ENCODE peak calls at places on chromosomes 6 and 20, in five cellular contexts. One of them, this sample, is unnamed.

GRCh38 chr20:58438970-58439808 is 50.2 kb downstream of the VAPB start:
- DNase-seq in activated T-cell treated with anti-CD3 and anti-CD28 coated beads for 1 hour: no peak
- DNase-seq in stomach: no peak
- DNase-seq in amygdala: no peak
- DNase-seq in cardiac fibroblast: no peak
- DNase-seq in this sample: no peak

GRCh38 chr6:13633343-13633742 is 18.2 kb downstream of the NOL7 start:
- DNase-seq in activated T-cell treated with anti-CD3 and anti-CD28 coated beads for 1 hour: no peak
- DNase-seq in stomach: no peak
- DNase-seq in amygdala: no peak
- DNase-seq in cardiac fibroblast: no peak
- DNase-seq in this sample: no peak

GRCh38 chr20:57921701-57922482 is 212.1 kb upstream of the PMEPA1 start:
- DNase-seq in activated T-cell treated with anti-CD3 and anti-CD28 coated beads for 1 hour: no peak
- DNase-seq in stomach: no peak
- DNase-seq in amygdala: no peak
- DNase-seq in cardiac fibroblast: no peak
- DNase-seq in this sample: no peak

GRCh38 chr20:64113796-64114355 is 6.5 kb upstream of the NPBWR2 start:
- DNase-seq in activated T-cell treated with anti-CD3 and anti-CD28 coated beads for 1 hour: no peak
- DNase-seq in stomach: peak
- DNase-seq in amygdala: no peak
- DNase-seq in cardiac fibroblast: no peak
- DNase-seq in this sample: no peak

GRCh38 chr20:33334111-33334510 is 51.1 kb downstream of the BPIFB1 start:
- DNase-seq in activated T-cell treated with anti-CD3 and anti-CD28 coated beads for 1 hour: no peak
- DNase-seq in stomach: no peak
- DNase-seq in amygdala: no peak
- DNase-seq in cardiac fibroblast: no peak
- DNase-seq in this sample: no peak

GRCh38 chr6:136975089-136975715 is 53.1 kb downstream of the SLC35D3 start:
- DNase-seq in activated T-cell treated with anti-CD3 and anti-CD28 coated beads for 1 hour: no peak
- DNase-seq in stomach: no peak
- DNase-seq in amygdala: no peak
- DNase-seq in cardiac fibroblast: no peak
- DNase-seq in this sample: no peak

GRCh38 chr20:51379601-51380341 is 162.7 kb downstream of the NFATC2 start:
- DNase-seq in activated T-cell treated with anti-CD3 and anti-CD28 coated beads for 1 hour: no peak
- DNase-seq in stomach: no peak
- DNase-seq in amygdala: no peak
- DNase-seq in cardiac fibroblast: no peak
- DNase-seq in this sample: no peak

GRCh38 chr6:112770341-112770740 is 423.2 kb downstream of the RFPL4B start:
- DNase-seq in activated T-cell treated with anti-CD3 and anti-CD28 coated beads for 1 hour: no peak
- DNase-seq in stomach: no peak
- DNase-seq in amygdala: no peak
- DNase-seq in cardiac fibroblast: no peak
- DNase-seq in this sample: no peak

GRCh38 chr6:43005844-43006243 is 7.9 kb downstream of the MEA1 start:
- DNase-seq in activated T-cell treated with anti-CD3 and anti-CD28 coated beads for 1 hour: no peak
- DNase-seq in stomach: no peak
- DNase-seq in amygdala: no peak
- DNase-seq in cardiac fibroblast: no peak
- DNase-seq in this sample: no peak

GRCh38 chr20:46255440-46256104 is 52.7 kb downstream of the CDH22 start:
- DNase-seq in activated T-cell treated with anti-CD3 and anti-CD28 coated beads for 1 hour: no peak
- DNase-seq in stomach: peak
- DNase-seq in amygdala: peak
- DNase-seq in cardiac fibroblast: peak
- DNase-seq in this sample: peak

GRCh38 chr6:2476376-2476775 is 231.0 kb upstream of the GMDS start:
- DNase-seq in activated T-cell treated with anti-CD3 and anti-CD28 coated beads for 1 hour: no peak
- DNase-seq in stomach: no peak
- DNase-seq in amygdala: no peak
- DNase-seq in cardiac fibroblast: peak
- DNase-seq in this sample: peak

GRCh38 chr6:70414813-70415212 is 1.5 kb downstream of the FAM135A start:
- DNase-seq in activated T-cell treated with anti-CD3 and anti-CD28 coated beads for 1 hour: no peak
- DNase-seq in stomach: no peak
- DNase-seq in amygdala: no peak
- DNase-seq in cardiac fibroblast: no peak
- DNase-seq in this sample: no peak

GRCh38 chr20:54525906-54526596 is 50.7 kb downstream of the DOK5 start:
- DNase-seq in activated T-cell treated with anti-CD3 and anti-CD28 coated beads for 1 hour: no peak
- DNase-seq in stomach: no peak
- DNase-seq in amygdala: no peak
- DNase-seq in cardiac fibroblast: no peak
- DNase-seq in this sample: no peak

GRCh38 chr6:149852180-149852579 is 12.0 kb downstream of the LRP11 start:
- DNase-seq in activated T-cell treated with anti-CD3 and anti-CD28 coated beads for 1 hour: no peak
- DNase-seq in stomach: no peak
- DNase-seq in amygdala: no peak
- DNase-seq in cardiac fibroblast: peak
- DNase-seq in this sample: peak

GRCh38 chr6:111761783-111762312 is 111.4 kb downstream of the FYN start:
- DNase-seq in activated T-cell treated with anti-CD3 and anti-CD28 coated beads for 1 hour: no peak
- DNase-seq in stomach: no peak
- DNase-seq in amygdala: no peak
- DNase-seq in cardiac fibroblast: peak
- DNase-seq in this sample: no peak

This sample was measured in thyroid gland.